ENCODE peak calls at places on chromosome 22, in four cellular contexts. V, N, A and H are unnamed samples.

GRCh38 chr22:22103078-22103593 is 120.5 kb upstream of the TOP3B start:
- DNase-seq in V (no peak), N (peak), A (peak), H (no peak)

GRCh38 chr22:35972559-35972958 is 56.1 kb downstream of the RBFOX2 start:
- DNase-seq in V (no peak), N (no peak), A (no peak), H (no peak)

GRCh38 chr22:38981659-38982007 is 514 bp upstream of the APOBEC3B start:
- DNase-seq in V (no peak), N (no peak), A (no peak), H (no peak)

GRCh38 chr22:32203181-32204105 is 1.4 kb downstream of the RFPL2 start:
- DNase-seq in V (no peak), N (peak), A (no peak), H (no peak)

GRCh38 chr22:46584081-46584903 is 35.9 kb upstream of the GRAMD4 start:
- DNase-seq in V (peak), N (no peak), A (peak), H (peak)

GRCh38 chr22:22011964-22012363 is 29.4 kb upstream of the TOP3B start:
- DNase-seq in V (no peak), N (no peak), A (no peak), H (no peak)

GRCh38 chr22:29524440-29525191 is 28.9 kb downstream of the THOC5 start:
- DNase-seq in V (no peak), N (peak), A (peak), H (no peak)

GRCh38 chr22:36455571-36456458 is 25.6 kb downstream of the TXN2 start:
- DNase-seq in V (peak), N (no peak), A (no peak), H (no peak)

GRCh38 chr22:30079952-30080533 is at the start of gene HORMAD2:
- DNase-seq in V (no peak), N (no peak), A (peak), H (no peak)

GRCh38 chr22:30655532-30655931 is 12.1 kb downstream of the DUSP18 start:
- DNase-seq in V (no peak), N (no peak), A (peak), H (no peak)

GRCh38 chr22:35230839-35231584 is 26.3 kb upstream of the HMGXB4 start:
- DNase-seq in V (no peak), N (no peak), A (no peak), H (no peak)

GRCh38 chr22:29147241-29147919 is 58.3 kb upstream of the EMID1 start:
- DNase-seq in V (peak), N (no peak), A (peak), H (no peak)

GRCh38 chr22:33886696-33887095 is 33.6 kb downstream of the LARGE1 start:
- DNase-seq in V (no peak), N (no peak), A (no peak), H (no peak)

GRCh38 chr22:37601540-37602442 is 6.8 kb upstream of the GGA1 start:
- DNase-seq in V (no peak), N (no peak), A (peak), H (no peak)

GRCh38 chr22:48456449-48456848 is 1371.2 kb downstream of the BRD1 start:
- DNase-seq in V (no peak), N (no peak), A (no peak), H (no peak)

GRCh38 chr22:50626314-50626855 is 1.6 kb downstream of the ARSA start:
- DNase-seq in V (no peak), N (no peak), A (peak), H (no peak)

GRCh38 chr22:29625090-29625825 is 21.8 kb downstream of the NF2 start:
- DNase-seq in V (no peak), N (peak), A (no peak), H (no peak)

GRCh38 chr22:39932918-39933649 is 27.1 kb upstream of the TMA7B start:
- DNase-seq in V (peak), N (peak), A (peak), H (no peak)

GRCh38 chr22:22897036-22897435 is 9.4 kb downstream of the IGLL5 start:
- DNase-seq in V (no peak), N (no peak), A (no peak), H (no peak)

GRCh38 chr22:48951836-48952235 is 875.8 kb downstream of the BRD1 start:
- DNase-seq in V (no peak), N (no peak), A (peak), H (no peak)

GRCh38 chr22:29308791-29309262 is 2.4 kb downstream of the GAS2L1 start:
- DNase-seq in V (no peak), N (no peak), A (no peak), H (no peak)

GRCh38 chr22:39349506-39349966 is 255 bp upstream of the SYNGR1 start:
- DNase-seq in V (peak), N (peak), A (no peak), H (no peak)

GRCh38 chr22:38724926-38725571 is 19.3 kb downstream of the GTPBP1 start:
- DNase-seq in V (no peak), N (peak), A (no peak), H (no peak)

GRCh38 chr22:37242395-37242918 is 1.6 kb downstream of the RAC2 start:
- DNase-seq in V (no peak), N (no peak), A (no peak), H (no peak)

GRCh38 chr22:49237279-49237678 is 590.4 kb downstream of the BRD1 start:
- DNase-seq in V (no peak), N (no peak), A (peak), H (no peak)

GRCh38 chr22:22745225-22746060 is 101.0 kb downstream of the GGTLC2 start:
- DNase-seq in V (no peak), N (peak), A (peak), H (no peak)

GRCh38 chr22:30610299-30610698 is 3.3 kb downstream of the TCN2 start:
- DNase-seq in V (no peak), N (no peak), A (no peak), H (no peak)

GRCh38 chr22:38087855-38088254 is 3.9 kb upstream of the SLC16A8 start:
- DNase-seq in V (no peak), N (no peak), A (no peak), H (no peak)

GRCh38 chr22:35349368-35349703 is 31.6 kb upstream of the HMOX1 start:
- DNase-seq in V (no peak), N (no peak), A (no peak), H (no peak)

GRCh38 chr22:50030315-50031188 is 18.0 kb upstream of the IL17REL start:
- DNase-seq in V (peak), N (peak), A (peak), H (peak)

GRCh38 chr22:18976197-18976751 is 40.2 kb upstream of the PRODH start:
- DNase-seq in V (peak), N (no peak), A (no peak), H (no peak)

GRCh38 chr22:18968011-18968749 is 32.1 kb upstream of the PRODH start:
- DNase-seq in V (peak), N (no peak), A (peak), H (no peak)

GRCh38 chr22:48475661-48476345 is 1351.9 kb downstream of the BRD1 start:
- DNase-seq in V (peak), N (no peak), A (peak), H (no peak)

DNA sequence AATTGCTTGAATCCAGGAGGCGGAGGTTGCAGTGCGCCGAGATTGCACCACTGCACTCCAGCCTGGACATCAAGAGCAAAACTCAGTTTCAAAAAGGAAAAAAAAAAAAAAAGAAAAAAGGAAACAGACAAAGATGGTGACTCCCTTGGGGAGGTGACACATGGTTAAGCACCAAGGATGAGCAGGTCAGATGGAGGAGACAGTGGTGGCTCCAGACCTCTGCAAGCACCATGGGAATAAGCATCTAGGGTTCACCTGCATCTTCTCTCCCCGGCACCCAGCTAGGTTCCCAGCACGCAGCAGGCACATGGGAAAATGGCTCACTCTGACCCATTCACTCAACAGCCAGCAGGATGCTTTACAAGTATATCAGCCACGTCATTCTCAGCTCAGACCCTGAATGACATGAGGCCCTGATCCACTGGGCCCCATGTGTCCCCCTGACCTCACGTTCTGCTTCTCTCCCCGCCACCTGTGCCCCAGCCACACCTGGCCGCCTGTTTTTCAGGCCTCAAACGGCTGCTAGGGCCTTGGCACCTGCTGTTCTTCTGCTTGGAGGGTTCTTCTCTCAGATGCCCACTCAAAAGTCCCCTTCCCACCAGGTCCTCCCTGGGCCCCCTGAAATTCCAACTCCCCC is 24.2 kb downstream of the A4GALT start:
- DNase-seq in V (no peak), N (no peak), A (no peak), H (no peak)
- H3K27ac ChIP-seq in V (no peak), N (peak), A (no peak), H (no peak)

GRCh38 chr22:41296826-41297667 is 4.3 kb upstream of the ZC3H7B start:
- DNase-seq in V (no peak), N (no peak), A (no peak), H (no peak)

GRCh38 chr22:41301085-41302015 is at the start of gene ZC3H7B:
- DNase-seq in V (peak), N (peak), A (peak), H (no peak)

GRCh38 chr22:41305646-41306045 is 4.3 kb downstream of the ZC3H7B start:
- DNase-seq in V (no peak), N (no peak), A (no peak), H (no peak)

GRCh38 chr22:41302016-41302767 is 867 bp downstream of the ZC3H7B start:
- DNase-seq in V (peak), N (no peak), A (no peak), H (no peak)

DNA sequence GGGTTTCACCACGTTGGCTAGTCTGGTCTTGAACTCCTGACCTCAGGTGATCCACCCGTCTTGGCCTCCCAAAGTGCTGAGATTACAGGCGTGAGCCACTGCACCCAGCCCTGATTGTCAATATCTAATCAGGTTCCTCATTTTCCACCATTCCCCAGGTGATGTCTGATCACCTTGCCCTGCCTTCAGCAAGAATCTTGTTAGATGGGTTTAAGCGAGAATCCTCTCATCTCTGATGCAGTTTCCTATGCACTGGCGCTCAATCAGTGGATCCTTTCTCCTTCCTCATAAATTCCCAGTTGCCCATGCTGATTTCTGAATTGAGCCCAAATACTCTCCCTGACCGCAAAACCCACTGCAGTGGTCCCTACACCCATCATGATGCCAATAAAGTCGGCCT is 664 bp upstream of the ZC3H7B start:
- DNase-seq in V (no peak), N (no peak), A (no peak), H (no peak)
- H3K27ac ChIP-seq in V (peak), N (peak), A (no peak), H (peak)

DNA sequence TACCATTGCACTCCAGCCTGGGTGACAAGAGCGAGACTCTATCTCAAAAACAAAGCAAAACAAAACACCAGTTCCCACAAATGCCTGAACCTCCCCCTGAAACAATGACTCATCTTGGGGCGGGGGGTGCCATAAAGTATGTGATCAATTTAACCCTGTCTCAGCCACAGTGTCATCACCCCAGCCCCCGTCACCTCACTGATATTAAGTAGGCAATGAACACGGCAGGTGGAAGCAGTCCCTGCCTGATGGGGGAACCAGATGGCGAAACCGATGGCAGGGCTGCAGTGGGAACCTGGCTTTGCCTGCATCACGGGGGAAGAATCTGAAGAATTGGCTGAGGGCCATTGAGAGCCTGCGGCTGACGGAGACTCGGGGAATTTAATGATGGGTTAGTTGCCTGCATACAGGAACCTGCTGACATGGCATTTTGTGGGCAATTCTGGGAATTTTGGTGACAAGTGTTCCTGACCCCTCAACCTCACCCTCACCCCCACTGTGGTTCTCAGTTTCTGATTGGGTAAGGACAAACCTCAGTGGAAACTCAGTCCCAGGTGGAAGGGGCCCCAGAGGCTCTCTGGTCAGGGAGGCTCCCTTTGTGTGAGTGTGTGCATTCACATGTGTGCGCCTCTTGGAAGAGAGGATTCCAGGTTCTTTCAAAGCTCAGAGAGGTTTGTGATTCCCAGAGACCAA is 39.1 kb upstream of the SHISAL1 start:
- DNase-seq in V (no peak), N (peak), A (peak), H (peak)
- H3K27ac ChIP-seq in V (no peak), N (peak), A (no peak), H (no peak)

DNA sequence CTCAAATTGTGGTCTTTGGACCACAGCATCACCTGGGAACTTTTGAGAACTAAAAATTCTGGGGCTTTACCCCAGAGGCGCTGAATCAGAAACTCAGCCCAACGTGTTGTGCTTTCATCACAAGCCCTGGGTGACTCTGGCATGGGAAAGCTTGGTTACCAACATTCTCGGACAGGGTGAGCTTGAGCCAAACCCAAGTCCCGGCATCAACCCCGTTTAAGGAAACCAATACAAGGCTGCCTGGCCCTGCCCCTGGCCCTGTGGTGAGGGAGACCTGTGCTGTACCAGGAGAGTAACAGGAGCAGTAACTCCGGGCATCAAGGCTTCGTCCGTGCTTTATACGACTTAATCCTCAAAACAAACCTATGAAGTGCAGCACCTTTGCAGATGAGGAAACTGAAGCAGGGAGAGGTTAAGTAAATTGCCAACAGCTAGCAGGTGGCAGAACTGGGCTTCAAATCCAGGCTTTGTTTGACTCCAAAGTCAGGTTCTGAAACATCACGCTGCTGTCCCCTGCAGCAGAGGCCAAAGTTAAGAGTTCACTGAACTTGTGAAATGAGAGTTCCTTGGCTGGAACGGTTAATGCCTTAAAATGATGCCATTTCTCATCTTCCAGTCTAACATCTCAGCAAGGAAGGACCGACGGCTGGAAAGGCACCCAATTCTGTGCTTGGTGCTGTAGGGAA is 64.1 kb upstream of the BID start:
- DNase-seq in V (no peak), N (no peak), A (no peak), H (no peak)
- H3K27ac ChIP-seq in V (peak), N (no peak), A (no peak), H (no peak)

DNA sequence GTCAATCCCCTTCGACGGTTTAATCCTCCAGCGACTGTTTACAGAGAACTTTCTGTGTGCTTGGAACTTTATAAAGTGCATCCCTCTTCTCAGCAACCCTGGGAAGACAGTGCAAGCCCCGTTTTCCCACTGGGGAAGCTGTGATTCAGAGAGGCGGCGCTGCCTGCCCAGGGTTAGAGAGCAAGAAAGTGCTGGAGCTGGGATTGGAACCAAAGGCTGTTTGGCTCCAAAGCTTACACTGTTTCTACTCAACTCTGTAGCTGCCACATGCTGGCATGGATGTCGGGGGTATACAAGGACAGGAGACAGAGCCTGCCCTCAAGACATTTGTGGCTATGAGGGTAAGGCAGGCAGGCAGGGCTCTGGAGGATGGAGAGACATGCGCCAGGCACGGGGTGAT is 13.0 kb downstream of the FBLN1 start:
- DNase-seq in V (no peak), N (no peak), A (no peak), H (no peak)
- H3K27ac ChIP-seq in V (no peak), N (no peak), A (no peak), H (no peak)

GRCh38 chr22:27800250-27801131 is 1.1 kb downstream of the MN1 start:
- DNase-seq in V (no peak), N (no peak), A (no peak), H (no peak)

GRCh38 chr22:27801616-27802388 is at the start of gene MN1:
- DNase-seq in V (peak), N (peak), A (peak), H (no peak)

GRCh38 chr22:27804016-27804415 is 2.5 kb upstream of the MN1 start:
- DNase-seq in V (no peak), N (no peak), A (no peak), H (no peak)

GRCh38 chr22:27801197-27801615 is 350 bp downstream of the MN1 start:
- DNase-seq in V (peak), N (peak), A (peak), H (no peak)

GRCh38 chr22:27802389-27803079 is 978 bp upstream of the MN1 start:
- DNase-seq in V (no peak), N (no peak), A (no peak), H (no peak)
- H3K27ac ChIP-seq in V (peak), N (peak), A (no peak), H (peak)

GRCh38 chr22:25853078-25853477 is 111.1 kb downstream of the MYO18B start:
- DNase-seq in V (no peak), N (no peak), A (no peak), H (peak)

GRCh38 chr22:25853501-25853900 is 111.5 kb downstream of the MYO18B start:
- DNase-seq in V (no peak), N (no peak), A (no peak), H (no peak)

GRCh38 chr22:25853902-25854301 is 111.9 kb downstream of the MYO18B start:
- DNase-seq in V (no peak), N (peak), A (no peak), H (no peak)

GRCh38 chr22:25849514-25849913 is 107.5 kb downstream of the MYO18B start:
- DNase-seq in V (no peak), N (no peak), A (no peak), H (no peak)

GRCh38 chr22:25852223-25852622 is 110.2 kb downstream of the MYO18B start:
- DNase-seq in V (no peak), N (no peak), A (no peak), H (no peak)
- H3K27ac ChIP-seq in V (no peak), N (no peak), A (no peak), H (no peak)